ENCODE peak calls at places on chromosome 2, in four cellular contexts. W is GM12878, H is HepG2, C is K562. F is an unnamed sample.

GRCh38 chr2:33680906-33681305 is 81.8 kb upstream of the FAM98A start:
- DNase-seq in H (no peak), W (no peak), C (no peak), F (no peak)

GRCh38 chr2:233101826-233102225 is 41.7 kb downstream of the INPP5D start:
- DNase-seq in W (no peak), H (no peak), C (no peak), F (no peak)

GRCh38 chr2:184031402-184032147 is 566.8 kb upstream of the ZNF804A start:
- DNase-seq in H (no peak), W (no peak), C (no peak), F (no peak)

GRCh38 chr2:238260879-238261278 is 21.0 kb upstream of the HES6 start:
- DNase-seq in H (peak), W (no peak), C (no peak), F (no peak)

GRCh38 chr2:62197609-62198236 is 1.8 kb downstream of the B3GNT2 start:
- DNase-seq in H (no peak), C (peak), W (no peak), F (peak)

GRCh38 chr2:174629514-174629913 is 31.9 kb upstream of the WIPF1 start:
- DNase-seq in C (no peak), H (no peak), W (no peak), F (no peak)

GRCh38 chr2:70104231-70105111 is 17.2 kb downstream of the PCBP1 start:
- DNase-seq in C (peak), H (peak), W (no peak), F (peak)

GRCh38 chr2:113185643-113186315 is 12.0 kb downstream of the PSD4 start:
- DNase-seq in C (no peak), H (no peak), W (no peak), F (no peak)

GRCh38 chr2:163367825-163368582 is 367.8 kb downstream of the FIGN start:
- DNase-seq in W (no peak), C (no peak), H (peak), F (no peak)

GRCh38 chr2:79005211-79005610 is 20.3 kb upstream of the REG3G start:
- DNase-seq in W (no peak), C (no peak), H (no peak), F (no peak)

GRCh38 chr2:239119346-239120126 is 271.7 kb downstream of the TWIST2 start:
- DNase-seq in W (no peak), C (no peak), H (no peak), F (no peak)

GRCh38 chr2:84770280-84770679 is 110.6 kb downstream of the TRABD2A start:
- DNase-seq in W (no peak), H (no peak), C (no peak), F (no peak)

GRCh38 chr2:71452565-71452964 is 796 bp upstream of the DYSF start:
- DNase-seq in C (peak), H (no peak), W (no peak), F (peak)

GRCh38 chr2:20625920-20626697 is 24.8 kb downstream of the HS1BP3 start:
- DNase-seq in C (no peak), H (no peak), W (no peak), F (no peak)

GRCh38 chr2:186294489-186294888 is 191.6 kb upstream of the ZC3H15 start:
- DNase-seq in C (no peak), W (no peak), H (no peak), F (no peak)

GRCh38 chr2:221896505-221897151 is 324.5 kb upstream of the EPHA4 start:
- DNase-seq in W (no peak), H (no peak), C (no peak), F (no peak)

GRCh38 chr2:229202646-229203045 is 68.4 kb downstream of the PID1 start:
- DNase-seq in W (no peak), C (no peak), H (no peak), F (no peak)

DNA sequence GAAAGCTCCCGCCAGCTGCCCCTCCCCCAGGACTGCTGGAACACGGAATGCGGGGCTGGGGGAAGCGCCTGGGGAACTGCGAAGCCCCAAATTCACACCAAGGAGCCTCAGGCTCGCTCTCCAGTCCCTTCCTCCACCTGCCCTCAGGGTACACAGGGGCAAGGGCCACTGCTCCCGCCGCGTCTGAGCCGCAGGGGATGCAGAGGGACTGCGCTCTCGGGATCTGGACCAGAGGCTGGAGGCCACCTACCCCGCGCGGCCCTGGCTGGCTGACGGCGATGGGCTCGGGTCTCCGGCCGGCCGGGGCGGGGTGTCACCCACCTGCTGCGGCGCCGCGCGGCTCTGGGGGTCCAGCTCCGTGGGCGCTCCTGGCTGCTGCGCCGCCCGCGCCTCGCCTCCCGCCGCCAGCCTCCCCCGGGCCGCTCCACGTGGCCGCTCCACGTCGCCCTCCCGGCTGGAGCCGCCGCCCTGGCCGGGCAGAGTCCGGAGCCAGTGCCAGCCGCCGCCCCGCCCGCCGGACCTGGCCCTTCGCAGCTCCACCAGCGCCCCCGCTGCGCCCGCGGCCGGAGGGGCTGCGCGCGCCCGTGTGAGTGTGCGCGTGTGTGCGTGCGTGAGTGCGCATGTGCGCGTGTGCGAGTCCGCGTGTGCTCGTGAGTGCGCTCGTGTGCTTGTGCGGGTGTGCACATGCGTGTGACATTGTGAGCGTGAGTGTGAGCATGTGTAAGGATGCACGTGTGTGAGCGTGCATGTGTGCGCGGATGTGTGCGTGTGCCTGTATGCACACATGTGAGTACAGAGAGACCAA is at the start of gene CGREF1:
- DNase-seq in H (no peak), C (no peak), W (no peak), F (no peak)
- TF ChIP-seq TARDBP in H (no peak), C (no peak), W (no peak), F (no peak)

GRCh38 chr2:26968001-26968400 is 2.4 kb upstream of the MAPRE3 start:
- DNase-seq in C (no peak), H (no peak), W (no peak), F (no peak)
- TF ChIP-seq TARDBP in C (no peak), H (no peak), W (no peak), F (no peak)

DNA sequence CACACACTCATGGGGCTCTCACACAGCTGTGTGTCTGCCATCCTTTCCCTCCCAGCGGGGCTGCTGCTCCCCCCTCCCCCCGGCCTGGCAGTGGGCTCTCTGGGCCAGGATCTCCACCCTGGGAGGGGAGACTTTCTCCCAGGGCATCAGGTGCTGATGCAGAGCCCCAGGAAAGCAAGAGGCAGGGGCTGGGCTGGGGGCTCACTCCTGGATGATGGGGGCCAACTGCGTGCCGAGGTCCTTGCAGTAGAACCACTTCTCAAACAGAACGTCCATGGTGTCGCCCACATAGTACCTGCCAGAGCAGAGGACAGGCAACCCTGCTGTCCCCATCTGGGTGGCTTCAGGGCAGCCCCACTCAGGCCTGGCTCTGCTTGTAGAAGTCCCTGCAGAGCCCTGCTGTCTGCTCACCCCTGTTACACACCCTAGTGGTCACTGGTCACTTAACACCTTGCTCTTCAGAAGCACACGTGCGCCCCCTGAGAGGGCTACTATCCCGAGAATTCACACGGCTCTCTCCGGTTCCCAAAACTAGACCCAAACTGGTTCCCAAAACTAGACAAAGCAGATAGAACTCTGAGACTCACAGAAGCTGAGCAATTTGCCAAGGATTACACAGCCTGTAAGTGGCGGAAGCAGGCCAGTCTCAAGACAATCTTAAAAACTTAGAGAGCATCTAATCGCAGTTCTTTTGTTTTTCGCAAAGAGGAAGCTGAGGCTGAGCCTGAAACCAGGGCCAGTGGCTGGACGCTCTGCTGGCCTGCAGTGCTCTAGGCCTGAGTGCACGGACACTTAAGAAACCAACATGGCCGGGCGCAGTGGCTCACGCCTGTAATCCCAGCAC is 6.6 kb upstream of the OXER1 start:
- DNase-seq in H (peak), C (peak), W (no peak), F (peak)
- TF ChIP-seq TARDBP in H (no peak), C (no peak), W (no peak), F (no peak)

GRCh38 chr2:97748397-97748796 is 35.0 kb downstream of the ZAP70 start:
- DNase-seq in H (peak), C (peak), W (no peak), F (peak)
- TF ChIP-seq TARDBP in H (no peak), C (no peak), W (no peak), F (no peak)

DNA sequence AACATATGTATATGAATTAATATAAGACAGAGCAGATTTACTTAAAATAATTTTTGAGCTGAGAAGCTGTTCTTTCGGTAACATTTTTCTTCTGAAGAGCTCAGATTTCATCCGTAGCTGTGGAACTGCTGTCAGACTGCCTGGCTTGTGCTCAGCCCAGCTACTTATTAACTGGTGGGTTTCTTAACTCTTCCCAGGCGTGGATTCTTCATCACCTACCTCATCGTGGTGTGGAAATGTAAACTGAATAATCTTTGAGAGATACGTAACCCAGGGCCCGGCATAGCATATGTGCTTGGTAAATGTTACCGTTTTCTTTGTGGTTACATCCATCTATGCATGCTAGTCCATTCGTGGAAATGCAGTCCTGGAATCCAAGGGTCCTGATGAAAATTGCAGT is 145.0 kb downstream of the MCFD2 start:
- DNase-seq in W (no peak), H (peak), C (no peak), F (no peak)
- TF ChIP-seq TARDBP in W (no peak), H (peak), C (no peak), F (no peak)

GRCh38 chr2:204453730-204454167 is 91.5 kb upstream of the PARD3B start:
- DNase-seq in C (no peak), H (no peak), W (no peak), F (peak)
- TF ChIP-seq TARDBP in C (no peak), H (no peak), W (no peak), F (no peak)

GRCh38 chr2:60586081-60586480 is 32.6 kb upstream of the BCL11A start:
- DNase-seq in C (no peak), H (no peak), W (no peak), F (no peak)
- TF ChIP-seq TARDBP in C (no peak), H (no peak), W (no peak), F (no peak)

DNA sequence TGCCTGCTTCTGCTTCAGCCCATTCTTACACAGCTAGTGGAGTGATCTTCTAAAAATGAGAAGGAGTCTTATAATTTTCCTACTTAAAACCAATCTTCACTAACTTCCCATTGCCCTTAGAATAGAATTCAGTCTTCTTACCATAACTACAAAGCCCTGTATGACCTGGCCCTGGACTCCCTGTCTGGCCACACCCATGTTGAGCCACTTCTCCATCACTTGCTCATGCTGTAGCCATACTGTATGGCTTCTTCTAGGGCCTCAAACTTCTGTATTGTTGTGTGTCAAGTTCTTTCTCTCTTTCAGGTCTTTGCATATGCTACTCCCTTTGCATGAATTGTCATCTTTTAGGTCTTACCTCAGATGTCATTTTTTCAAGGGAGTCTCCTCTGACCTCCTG is 11.2 kb downstream of the DGUOK start:
- DNase-seq in C (no peak), H (no peak), W (no peak), F (no peak)
- TF ChIP-seq TARDBP in C (no peak), H (no peak), W (no peak), F (no peak)

GRCh38 chr2:236553522-236553921 is 16.1 kb upstream of the ACKR3 start:
- DNase-seq in C (no peak), H (no peak), W (no peak), F (no peak)

GRCh38 chr2:236554629-236555282 is 14.9 kb upstream of the ACKR3 start:
- DNase-seq in H (no peak), W (no peak), C (no peak), F (no peak)

GRCh38 chr2:236557894-236558532 is 11.6 kb upstream of the ACKR3 start:
- DNase-seq in H (no peak), C (no peak), W (no peak), F (no peak)

GRCh38 chr2:236552586-236552985 is 17.0 kb upstream of the ACKR3 start:
- DNase-seq in C (no peak), W (no peak), H (no peak), F (no peak)

GRCh38 chr2:236555486-236555885 is 14.1 kb upstream of the ACKR3 start:
- DNase-seq in W (no peak), C (no peak), H (no peak), F (no peak)
- TF ChIP-seq TARDBP in W (no peak), C (no peak), H (no peak), F (no peak)

GRCh38 chr2:158129037-158129436 is 27.4 kb downstream of the UPP2 start:
- DNase-seq in H (no peak), C (no peak), W (no peak), F (no peak)

GRCh38 chr2:158124896-158125295 is 23.2 kb downstream of the UPP2 start:
- DNase-seq in W (no peak), H (no peak), C (no peak), F (no peak)

GRCh38 chr2:158128168-158128973 is 26.7 kb downstream of the UPP2 start:
- DNase-seq in C (no peak), W (no peak), H (peak), F (no peak)

GRCh38 chr2:158127380-158127804 is 25.7 kb downstream of the UPP2 start:
- DNase-seq in H (peak), C (no peak), W (no peak), F (no peak)

DNA sequence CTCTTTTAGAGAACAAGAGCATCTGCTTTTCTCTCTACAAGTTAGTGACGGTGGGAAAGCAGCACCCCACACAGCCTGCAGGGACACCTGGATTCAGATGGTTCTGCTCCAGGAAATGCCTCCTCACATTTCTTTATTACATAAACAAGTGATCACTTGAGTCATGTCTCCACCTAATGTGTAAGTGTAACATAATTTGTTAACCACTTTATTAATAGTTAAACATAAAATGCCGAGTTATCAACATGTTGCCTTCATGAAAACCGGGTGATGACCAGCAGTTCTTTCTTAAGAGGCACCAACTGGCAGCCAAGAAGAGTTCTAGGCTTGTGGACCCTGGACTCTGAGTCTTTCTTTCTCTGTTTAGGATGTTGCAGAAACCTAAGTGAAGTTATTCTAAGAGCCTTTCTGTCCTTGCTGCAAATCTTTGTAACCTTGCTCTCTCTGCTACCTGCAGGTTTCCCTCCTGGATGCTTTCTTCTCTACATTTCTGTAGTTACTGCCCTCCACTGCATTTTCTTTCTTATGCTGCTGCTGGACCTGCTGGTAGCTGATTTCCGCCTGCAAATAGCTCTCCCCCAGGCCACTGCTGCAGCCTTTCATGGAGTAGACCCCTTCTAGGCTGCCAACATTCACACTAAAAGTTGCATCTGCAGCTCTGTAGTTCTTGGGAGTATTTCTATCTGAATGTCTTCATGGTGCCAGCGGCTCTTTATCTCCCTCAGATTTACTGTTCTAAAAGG is 24.3 kb downstream of the UPP2 start:
- DNase-seq in H (no peak), W (no peak), C (no peak), F (no peak)
- TF ChIP-seq TARDBP in H (no peak), W (no peak), C (no peak), F (no peak)